ENCODE peak calls at places on chromosomes 12 and 14, in eight cellular contexts. One of them, this sample, is unnamed.

GRCh38 chr14:47365248-47365647 is 310.2 kb downstream of the MDGA2 start:
- DNase-seq in activated CD8-positive, alpha-beta memory T cell treated with anti-CD3 and anti-CD28 coated beads for 4 hours: no peak
- DNase-seq in AG04450: no peak
- DNase-seq in T-helper 17 cell: no peak
- DNase-seq in effector memory CD8-positive, alpha-beta T cell: no peak
- DNase-seq in mesothelial cell of epicardium: no peak
- DNase-seq in endothelial cell: no peak
- DNase-seq in renal cortical epithelial cell: no peak
- DNase-seq in this sample: no peak

GRCh38 chr12:62361048-62361447 is 100.8 kb downstream of the USP15 start:
- DNase-seq in activated CD8-positive, alpha-beta memory T cell treated with anti-CD3 and anti-CD28 coated beads for 4 hours: no peak
- DNase-seq in AG04450: no peak
- DNase-seq in T-helper 17 cell: no peak
- DNase-seq in effector memory CD8-positive, alpha-beta T cell: no peak
- DNase-seq in mesothelial cell of epicardium: no peak
- DNase-seq in endothelial cell: no peak
- DNase-seq in renal cortical epithelial cell: no peak
- DNase-seq in this sample: no peak

GRCh38 chr12:90945070-90945649 is 9.8 kb downstream of the CCER1 start:
- DNase-seq in activated CD8-positive, alpha-beta memory T cell treated with anti-CD3 and anti-CD28 coated beads for 4 hours: no peak
- DNase-seq in AG04450: no peak
- DNase-seq in T-helper 17 cell: no peak
- DNase-seq in effector memory CD8-positive, alpha-beta T cell: no peak
- DNase-seq in mesothelial cell of epicardium: no peak
- DNase-seq in endothelial cell: no peak
- DNase-seq in renal cortical epithelial cell: peak
- DNase-seq in this sample: no peak

GRCh38 chr14:90274019-90274418 is 17.7 kb downstream of the PSMC1 start:
- DNase-seq in activated CD8-positive, alpha-beta memory T cell treated with anti-CD3 and anti-CD28 coated beads for 4 hours: no peak
- DNase-seq in AG04450: no peak
- DNase-seq in T-helper 17 cell: no peak
- DNase-seq in effector memory CD8-positive, alpha-beta T cell: no peak
- DNase-seq in mesothelial cell of epicardium: no peak
- DNase-seq in endothelial cell: no peak
- DNase-seq in renal cortical epithelial cell: no peak
- DNase-seq in this sample: no peak

GRCh38 chr14:34680806-34681479 is 33.5 kb downstream of the CFL2 start:
- DNase-seq in activated CD8-positive, alpha-beta memory T cell treated with anti-CD3 and anti-CD28 coated beads for 4 hours: no peak
- DNase-seq in AG04450: no peak
- DNase-seq in T-helper 17 cell: no peak
- DNase-seq in effector memory CD8-positive, alpha-beta T cell: no peak
- DNase-seq in mesothelial cell of epicardium: no peak
- DNase-seq in endothelial cell: no peak
- DNase-seq in renal cortical epithelial cell: no peak
- DNase-seq in this sample: no peak

GRCh38 chr14:105490318-105490571 is 801 bp upstream of the TEDC1 start:
- DNase-seq in activated CD8-positive, alpha-beta memory T cell treated with anti-CD3 and anti-CD28 coated beads for 4 hours: no peak
- DNase-seq in AG04450: no peak
- DNase-seq in T-helper 17 cell: no peak
- DNase-seq in effector memory CD8-positive, alpha-beta T cell: peak
- DNase-seq in mesothelial cell of epicardium: no peak
- DNase-seq in endothelial cell: no peak
- DNase-seq in renal cortical epithelial cell: no peak
- DNase-seq in this sample: no peak

GRCh38 chr12:78208106-78208505 is 377.4 kb downstream of the NAV3 start:
- DNase-seq in activated CD8-positive, alpha-beta memory T cell treated with anti-CD3 and anti-CD28 coated beads for 4 hours: no peak
- DNase-seq in AG04450: no peak
- DNase-seq in T-helper 17 cell: no peak
- DNase-seq in effector memory CD8-positive, alpha-beta T cell: no peak
- DNase-seq in mesothelial cell of epicardium: no peak
- DNase-seq in endothelial cell: no peak
- DNase-seq in renal cortical epithelial cell: peak
- DNase-seq in this sample: no peak

GRCh38 chr12:111211910-111212757 is 156.8 kb downstream of the PHETA1 start:
- DNase-seq in activated CD8-positive, alpha-beta memory T cell treated with anti-CD3 and anti-CD28 coated beads for 4 hours: no peak
- DNase-seq in AG04450: no peak
- DNase-seq in T-helper 17 cell: no peak
- DNase-seq in effector memory CD8-positive, alpha-beta T cell: no peak
- DNase-seq in mesothelial cell of epicardium: no peak
- DNase-seq in endothelial cell: peak
- DNase-seq in renal cortical epithelial cell: no peak
- DNase-seq in this sample: no peak

GRCh38 chr12:98736352-98737326 is 91.5 kb downstream of the APAF1 start:
- DNase-seq in activated CD8-positive, alpha-beta memory T cell treated with anti-CD3 and anti-CD28 coated beads for 4 hours: no peak
- DNase-seq in AG04450: no peak
- DNase-seq in T-helper 17 cell: no peak
- DNase-seq in effector memory CD8-positive, alpha-beta T cell: no peak
- DNase-seq in mesothelial cell of epicardium: no peak
- DNase-seq in endothelial cell: no peak
- DNase-seq in renal cortical epithelial cell: peak
- DNase-seq in this sample: no peak

GRCh38 chr12:43370299-43370698 is 181.7 kb downstream of the ADAMTS20 start:
- DNase-seq in activated CD8-positive, alpha-beta memory T cell treated with anti-CD3 and anti-CD28 coated beads for 4 hours: no peak
- DNase-seq in AG04450: peak
- DNase-seq in T-helper 17 cell: no peak
- DNase-seq in effector memory CD8-positive, alpha-beta T cell: no peak
- DNase-seq in mesothelial cell of epicardium: no peak
- DNase-seq in endothelial cell: no peak
- DNase-seq in renal cortical epithelial cell: peak
- DNase-seq in this sample: no peak

GRCh38 chr14:27384124-27384523 is 786.3 kb upstream of the NOVA1 start:
- DNase-seq in activated CD8-positive, alpha-beta memory T cell treated with anti-CD3 and anti-CD28 coated beads for 4 hours: no peak
- DNase-seq in AG04450: no peak
- DNase-seq in T-helper 17 cell: no peak
- DNase-seq in effector memory CD8-positive, alpha-beta T cell: no peak
- DNase-seq in mesothelial cell of epicardium: no peak
- DNase-seq in endothelial cell: no peak
- DNase-seq in renal cortical epithelial cell: no peak
- DNase-seq in this sample: no peak

GRCh38 chr12:123041042-123041531 is 60.6 kb downstream of the ARL6IP4 start:
- DNase-seq in activated CD8-positive, alpha-beta memory T cell treated with anti-CD3 and anti-CD28 coated beads for 4 hours: no peak
- DNase-seq in AG04450: no peak
- DNase-seq in T-helper 17 cell: no peak
- DNase-seq in effector memory CD8-positive, alpha-beta T cell: no peak
- DNase-seq in mesothelial cell of epicardium: no peak
- DNase-seq in endothelial cell: no peak
- DNase-seq in renal cortical epithelial cell: no peak
- DNase-seq in this sample: no peak

GRCh38 chr12:25615119-25615518 is 62.0 kb upstream of the LMNTD1 start:
- DNase-seq in activated CD8-positive, alpha-beta memory T cell treated with anti-CD3 and anti-CD28 coated beads for 4 hours: no peak
- DNase-seq in AG04450: peak
- DNase-seq in T-helper 17 cell: no peak
- DNase-seq in effector memory CD8-positive, alpha-beta T cell: no peak
- DNase-seq in mesothelial cell of epicardium: no peak
- DNase-seq in endothelial cell: no peak
- DNase-seq in renal cortical epithelial cell: peak
- DNase-seq in this sample: no peak

GRCh38 chr12:3464561-3464960 is 26.4 kb upstream of the PRMT8 start:
- DNase-seq in activated CD8-positive, alpha-beta memory T cell treated with anti-CD3 and anti-CD28 coated beads for 4 hours: no peak
- DNase-seq in AG04450: no peak
- DNase-seq in T-helper 17 cell: no peak
- DNase-seq in effector memory CD8-positive, alpha-beta T cell: no peak
- DNase-seq in mesothelial cell of epicardium: no peak
- DNase-seq in endothelial cell: no peak
- DNase-seq in renal cortical epithelial cell: no peak
- DNase-seq in this sample: no peak

GRCh38 chr14:76647699-76648298 is 113.5 kb upstream of the VASH1 start:
- DNase-seq in activated CD8-positive, alpha-beta memory T cell treated with anti-CD3 and anti-CD28 coated beads for 4 hours: no peak
- DNase-seq in AG04450: peak
- DNase-seq in T-helper 17 cell: no peak
- DNase-seq in effector memory CD8-positive, alpha-beta T cell: no peak
- DNase-seq in mesothelial cell of epicardium: no peak
- DNase-seq in endothelial cell: peak
- DNase-seq in renal cortical epithelial cell: peak
- DNase-seq in this sample: peak

GRCh38 chr14:20343855-20344205 is 395 bp downstream of the PARP2 start:
- DNase-seq in activated CD8-positive, alpha-beta memory T cell treated with anti-CD3 and anti-CD28 coated beads for 4 hours: no peak
- DNase-seq in AG04450: no peak
- DNase-seq in T-helper 17 cell: no peak
- DNase-seq in effector memory CD8-positive, alpha-beta T cell: no peak
- DNase-seq in mesothelial cell of epicardium: no peak
- DNase-seq in endothelial cell: no peak
- DNase-seq in renal cortical epithelial cell: peak
- DNase-seq in this sample: no peak

GRCh38 chr12:46567667-46568066 is 195.1 kb upstream of the SLC38A2 start:
- DNase-seq in activated CD8-positive, alpha-beta memory T cell treated with anti-CD3 and anti-CD28 coated beads for 4 hours: no peak
- DNase-seq in AG04450: no peak
- DNase-seq in T-helper 17 cell: no peak
- DNase-seq in effector memory CD8-positive, alpha-beta T cell: no peak
- DNase-seq in mesothelial cell of epicardium: no peak
- DNase-seq in endothelial cell: no peak
- DNase-seq in renal cortical epithelial cell: no peak
- DNase-seq in this sample: no peak

GRCh38 chr12:85688837-85689236 is 147.4 kb downstream of the RASSF9 start:
- DNase-seq in activated CD8-positive, alpha-beta memory T cell treated with anti-CD3 and anti-CD28 coated beads for 4 hours: no peak
- DNase-seq in AG04450: no peak
- DNase-seq in T-helper 17 cell: no peak
- DNase-seq in effector memory CD8-positive, alpha-beta T cell: no peak
- DNase-seq in mesothelial cell of epicardium: no peak
- DNase-seq in endothelial cell: no peak
- DNase-seq in renal cortical epithelial cell: peak
- DNase-seq in this sample: no peak

GRCh38 chr14:32597771-32598170 is 268.7 kb downstream of the AKAP6 start:
- DNase-seq in activated CD8-positive, alpha-beta memory T cell treated with anti-CD3 and anti-CD28 coated beads for 4 hours: no peak
- DNase-seq in AG04450: no peak
- DNase-seq in T-helper 17 cell: no peak
- DNase-seq in effector memory CD8-positive, alpha-beta T cell: no peak
- DNase-seq in mesothelial cell of epicardium: no peak
- DNase-seq in endothelial cell: no peak
- DNase-seq in renal cortical epithelial cell: no peak
- DNase-seq in this sample: no peak

GRCh38 chr14:92553456-92553855 is 39.9 kb downstream of the RIN3 start:
- DNase-seq in activated CD8-positive, alpha-beta memory T cell treated with anti-CD3 and anti-CD28 coated beads for 4 hours: no peak
- DNase-seq in AG04450: no peak
- DNase-seq in T-helper 17 cell: no peak
- DNase-seq in effector memory CD8-positive, alpha-beta T cell: no peak
- DNase-seq in mesothelial cell of epicardium: no peak
- DNase-seq in endothelial cell: peak
- DNase-seq in renal cortical epithelial cell: peak
- DNase-seq in this sample: no peak

This sample was measured in activated CD4-positive, alpha-beta memory T cell treated with anti-CD3 and anti-CD28 coated beads for 36 hours.